ENCODE peak calls at places on chromosomes 6 and 20, in six cellular contexts. One of them, this sample, is unnamed.

GRCh38 chr6:5511924-5512323 is 250.6 kb downstream of the FARS2 start:
- DNase-seq in MM.1S: no peak
- DNase-seq in PC-3: peak; percentile 76
- DNase-seq in sigmoid colon: no peak
- DNase-seq in A549: no peak
- DNase-seq in OCI-LY7: no peak
- DNase-seq in this sample: peak; percentile 47

GRCh38 chr20:63696311-63696627 is 183 bp upstream of the TNFRSF6B start:
- DNase-seq in MM.1S: no peak
- DNase-seq in PC-3: peak; percentile 61
- DNase-seq in sigmoid colon: peak; percentile 66
- DNase-seq in A549: no peak
- DNase-seq in OCI-LY7: peak; percentile 20
- DNase-seq in this sample: no peak

GRCh38 chr20:44215125-44215524 is 4.6 kb upstream of the OSER1 start:
- DNase-seq in MM.1S: peak; percentile 72
- DNase-seq in PC-3: peak; percentile 84
- DNase-seq in sigmoid colon: peak; percentile 74
- DNase-seq in A549: peak; percentile 77
- DNase-seq in OCI-LY7: peak; percentile 72
- DNase-seq in this sample: peak; percentile 74

GRCh38 chr6:114258376-114258775 is 84.4 kb downstream of the HS3ST5 start:
- DNase-seq in MM.1S: no peak
- DNase-seq in PC-3: no peak
- DNase-seq in sigmoid colon: no peak
- DNase-seq in A549: no peak
- DNase-seq in OCI-LY7: no peak
- DNase-seq in this sample: no peak

GRCh38 chr20:33328157-33328556 is 45.1 kb downstream of the BPIFB1 start:
- DNase-seq in MM.1S: no peak
- DNase-seq in PC-3: no peak
- DNase-seq in sigmoid colon: no peak
- DNase-seq in A549: no peak
- DNase-seq in OCI-LY7: no peak
- DNase-seq in this sample: no peak

GRCh38 chr20:56773731-56774130 is 144.6 kb downstream of the TFAP2C start:
- DNase-seq in MM.1S: no peak
- DNase-seq in PC-3: no peak
- DNase-seq in sigmoid colon: no peak
- DNase-seq in A549: no peak
- DNase-seq in OCI-LY7: no peak
- DNase-seq in this sample: no peak

GRCh38 chr20:17868146-17868545 is 100.4 kb downstream of the SNX5 start:
- DNase-seq in MM.1S: no peak
- DNase-seq in PC-3: no peak
- DNase-seq in sigmoid colon: no peak
- DNase-seq in A549: no peak
- DNase-seq in OCI-LY7: no peak
- DNase-seq in this sample: no peak

GRCh38 chr6:151351731-151352130 is 39.6 kb downstream of the ZBTB2 start:
- DNase-seq in MM.1S: no peak
- DNase-seq in PC-3: no peak
- DNase-seq in sigmoid colon: no peak
- DNase-seq in A549: no peak
- DNase-seq in OCI-LY7: no peak
- DNase-seq in this sample: no peak

GRCh38 chr6:13504611-13505344 is 17.4 kb upstream of the GFOD1 start:
- DNase-seq in MM.1S: no peak
- DNase-seq in PC-3: no peak
- DNase-seq in sigmoid colon: no peak
- DNase-seq in A549: no peak
- DNase-seq in OCI-LY7: no peak
- DNase-seq in this sample: no peak

GRCh38 chr6:49328051-49328450 is 135.0 kb downstream of the MMUT start:
- DNase-seq in MM.1S: no peak
- DNase-seq in PC-3: no peak
- DNase-seq in sigmoid colon: no peak
- DNase-seq in A549: no peak
- DNase-seq in OCI-LY7: no peak
- DNase-seq in this sample: no peak

GRCh38 chr6:134060491-134061106 is 8.2 kb upstream of the SLC2A12 start:
- DNase-seq in MM.1S: no peak
- DNase-seq in PC-3: peak; percentile 74
- DNase-seq in sigmoid colon: no peak
- DNase-seq in A549: peak; percentile 23
- DNase-seq in OCI-LY7: no peak
- DNase-seq in this sample: no peak

GRCh38 chr6:27592107-27592480 is 119.2 kb upstream of the ZNF184 start:
- DNase-seq in MM.1S: no peak
- DNase-seq in PC-3: no peak
- DNase-seq in sigmoid colon: no peak
- DNase-seq in A549: peak; percentile 51
- DNase-seq in OCI-LY7: no peak
- DNase-seq in this sample: peak; percentile 55

GRCh38 chr6:73047801-73048200 is 177.5 kb downstream of the KHDC1L start:
- DNase-seq in MM.1S: no peak
- DNase-seq in PC-3: no peak
- DNase-seq in sigmoid colon: no peak
- DNase-seq in A549: no peak
- DNase-seq in OCI-LY7: no peak
- DNase-seq in this sample: no peak

GRCh38 chr6:132067286-132067685 is 116.1 kb upstream of the CCN2 start:
- DNase-seq in MM.1S: no peak
- DNase-seq in PC-3: no peak
- DNase-seq in sigmoid colon: no peak
- DNase-seq in A549: no peak
- DNase-seq in OCI-LY7: no peak
- DNase-seq in this sample: peak; percentile 14

GRCh38 chr20:56373942-56374341 is 15.2 kb downstream of the FAM210B start:
- DNase-seq in MM.1S: no peak
- DNase-seq in PC-3: peak; percentile 96
- DNase-seq in sigmoid colon: no peak
- DNase-seq in A549: peak; percentile 72
- DNase-seq in OCI-LY7: no peak
- DNase-seq in this sample: peak; percentile 41

GRCh38 chr6:44538841-44539240 is 151.3 kb downstream of the CDC5L start:
- DNase-seq in MM.1S: no peak
- DNase-seq in PC-3: no peak
- DNase-seq in sigmoid colon: no peak
- DNase-seq in A549: no peak
- DNase-seq in OCI-LY7: no peak
- DNase-seq in this sample: no peak

GRCh38 chr6:16706029-16706428 is 55.2 kb downstream of the ATXN1 start:
- DNase-seq in MM.1S: no peak
- DNase-seq in PC-3: peak; percentile 20
- DNase-seq in sigmoid colon: no peak
- DNase-seq in A549: no peak
- DNase-seq in OCI-LY7: no peak
- DNase-seq in this sample: no peak

GRCh38 chr20:48716086-48716485 is 111.7 kb downstream of the PREX1 start:
- DNase-seq in MM.1S: no peak
- DNase-seq in PC-3: no peak
- DNase-seq in sigmoid colon: no peak
- DNase-seq in A549: no peak
- DNase-seq in OCI-LY7: no peak
- DNase-seq in this sample: no peak

GRCh38 chr6:126170875-126171489 is 168.9 kb upstream of the CENPW start:
- DNase-seq in MM.1S: peak; percentile 46
- DNase-seq in PC-3: peak; percentile 59
- DNase-seq in sigmoid colon: no peak
- DNase-seq in A549: peak; percentile 39
- DNase-seq in OCI-LY7: peak; percentile 61
- DNase-seq in this sample: peak; percentile 56

GRCh38 chr20:62123450-62124118 is 1.3 kb downstream of the LSM14B start:
- DNase-seq in MM.1S: no peak
- DNase-seq in PC-3: no peak
- DNase-seq in sigmoid colon: no peak
- DNase-seq in A549: no peak
- DNase-seq in OCI-LY7: no peak
- DNase-seq in this sample: peak; percentile 65

DNA sequence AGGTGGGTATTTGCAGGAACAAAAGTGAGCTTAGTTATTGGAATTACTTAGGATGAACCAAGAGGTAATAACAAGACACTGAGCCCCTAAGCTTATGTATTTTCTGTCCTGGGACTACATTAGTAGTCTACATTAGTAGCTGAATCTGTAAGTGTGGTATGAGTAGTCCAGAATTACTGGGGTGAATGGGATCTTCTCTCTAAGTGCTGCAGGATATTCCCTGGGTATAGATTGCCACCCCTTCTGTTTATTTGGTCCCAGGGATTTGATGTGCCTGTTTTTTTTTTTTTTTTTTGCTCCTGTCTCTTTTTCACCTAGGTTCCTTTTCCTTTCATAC is 5.9 kb downstream of the CD2AP start:
- DNase-seq in MM.1S: no peak
- DNase-seq in PC-3: no peak
- DNase-seq in sigmoid colon: no peak
- DNase-seq in A549: no peak
- DNase-seq in OCI-LY7: no peak
- DNase-seq in this sample: no peak
- H3K27ac ChIP-seq in MM.1S: no peak overlapping the region
- H3K27ac ChIP-seq in PC-3: peak overlapping the region; percentile 62
- H3K27ac ChIP-seq in sigmoid colon: no peak overlapping the region
- H3K27ac ChIP-seq in A549: peak overlapping the region; percentile 65
- H3K27ac ChIP-seq in OCI-LY7: peak overlapping the region; percentile 4
- H3K27ac ChIP-seq in this sample: no peak overlapping the region

GRCh38 chr6:142369266-142369665 is 67.5 kb downstream of the ADGRG6 start:
- DNase-seq in MM.1S: no peak
- DNase-seq in PC-3: no peak
- DNase-seq in sigmoid colon: no peak
- DNase-seq in A549: no peak
- DNase-seq in OCI-LY7: no peak
- DNase-seq in this sample: no peak
- H3K4me1 ChIP-seq in MM.1S: no peaks in the 10 kb centered on the region
- H3K4me1 ChIP-seq in PC-3: peaks cover 32% of the 10 kb centered on the region
- H3K4me1 ChIP-seq in sigmoid colon: no peaks in the 10 kb centered on the region
- H3K4me1 ChIP-seq in A549: peaks cover 70% of the 10 kb centered on the region
- H3K4me1 ChIP-seq in OCI-LY7: no peaks in the 10 kb centered on the region
- H3K4me1 ChIP-seq in this sample: no peaks in the 10 kb centered on the region

DNA sequence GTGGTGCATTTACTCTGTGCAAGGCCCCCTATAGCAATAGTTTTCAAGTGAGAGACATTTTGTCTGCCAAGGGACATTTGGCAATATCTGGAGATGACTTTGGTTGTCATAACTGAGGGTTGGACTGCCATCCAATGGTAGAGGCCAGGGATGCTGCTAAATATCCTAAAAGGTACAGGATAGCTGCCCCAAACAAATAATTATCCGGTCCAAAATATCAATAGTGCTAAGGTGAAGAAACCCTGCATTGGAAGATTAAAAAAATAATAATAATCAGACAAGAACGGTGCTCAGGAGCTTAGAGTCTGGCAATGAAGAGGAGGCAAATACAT is 11.3 kb upstream of the FILIP1 start:
- DNase-seq in MM.1S: no peak
- DNase-seq in PC-3: no peak
- DNase-seq in sigmoid colon: no peak
- DNase-seq in A549: no peak
- DNase-seq in OCI-LY7: no peak
- DNase-seq in this sample: peak; percentile 38
- TF ChIP-seq CTCF in MM.1S: peak; percentile 7
- TF ChIP-seq CTCF in PC-3: peak; percentile 29
- TF ChIP-seq CTCF in sigmoid colon: no peak
- TF ChIP-seq CTCF in A549: no peak
- TF ChIP-seq CTCF in OCI-LY7: no peak
- TF ChIP-seq CTCF in this sample: peak; percentile 52

DNA sequence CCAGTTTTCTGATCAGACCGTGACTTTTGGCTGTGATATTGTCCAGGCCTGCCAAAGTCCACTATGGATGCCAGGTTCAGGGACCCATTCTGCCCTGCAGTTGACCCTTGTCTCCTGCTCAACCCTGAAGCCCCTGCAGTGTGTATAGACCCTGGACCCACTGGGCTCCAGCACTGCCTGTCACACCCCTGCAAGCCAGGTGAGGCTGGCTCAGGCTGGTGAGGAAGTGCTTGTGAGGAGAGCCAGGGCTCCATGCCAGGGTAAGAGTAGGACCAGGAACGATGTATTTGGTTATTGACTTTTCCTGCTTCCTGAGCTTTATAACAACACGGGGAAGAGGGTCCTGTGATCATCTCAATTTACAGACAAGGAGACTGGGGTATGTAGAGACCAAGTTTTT is 19.1 kb upstream of the CD93 start:
- DNase-seq in MM.1S: no peak
- DNase-seq in PC-3: no peak
- DNase-seq in sigmoid colon: no peak
- DNase-seq in A549: no peak
- DNase-seq in OCI-LY7: no peak
- DNase-seq in this sample: no peak
- H3K27ac ChIP-seq in MM.1S: no peak overlapping the region
- H3K27ac ChIP-seq in PC-3: no peak overlapping the region
- H3K27ac ChIP-seq in sigmoid colon: no peak overlapping the region
- H3K27ac ChIP-seq in A549: no peak overlapping the region
- H3K27ac ChIP-seq in OCI-LY7: no peak overlapping the region
- H3K27ac ChIP-seq in this sample: no peak overlapping the region

GRCh38 chr6:130215526-130215925 is 7.2 kb downstream of the SAMD3 start:
- DNase-seq in MM.1S: peak; percentile 35
- DNase-seq in PC-3: no peak
- DNase-seq in sigmoid colon: no peak
- DNase-seq in A549: no peak
- DNase-seq in OCI-LY7: no peak
- DNase-seq in this sample: no peak

GRCh38 chr6:130222775-130223174 is at the start of gene SAMD3:
- DNase-seq in MM.1S: no peak
- DNase-seq in PC-3: no peak
- DNase-seq in sigmoid colon: no peak
- DNase-seq in A549: no peak
- DNase-seq in OCI-LY7: no peak
- DNase-seq in this sample: no peak

GRCh38 chr6:130216630-130217029 is 6.1 kb downstream of the SAMD3 start:
- DNase-seq in MM.1S: no peak
- DNase-seq in PC-3: no peak
- DNase-seq in sigmoid colon: no peak
- DNase-seq in A549: no peak
- DNase-seq in OCI-LY7: no peak
- DNase-seq in this sample: no peak

GRCh38 chr6:130223508-130223907 is 757 bp upstream of the SAMD3 start:
- DNase-seq in MM.1S: peak; percentile 15
- DNase-seq in PC-3: no peak
- DNase-seq in sigmoid colon: no peak
- DNase-seq in A549: no peak
- DNase-seq in OCI-LY7: peak; percentile 22
- DNase-seq in this sample: no peak

DNA sequence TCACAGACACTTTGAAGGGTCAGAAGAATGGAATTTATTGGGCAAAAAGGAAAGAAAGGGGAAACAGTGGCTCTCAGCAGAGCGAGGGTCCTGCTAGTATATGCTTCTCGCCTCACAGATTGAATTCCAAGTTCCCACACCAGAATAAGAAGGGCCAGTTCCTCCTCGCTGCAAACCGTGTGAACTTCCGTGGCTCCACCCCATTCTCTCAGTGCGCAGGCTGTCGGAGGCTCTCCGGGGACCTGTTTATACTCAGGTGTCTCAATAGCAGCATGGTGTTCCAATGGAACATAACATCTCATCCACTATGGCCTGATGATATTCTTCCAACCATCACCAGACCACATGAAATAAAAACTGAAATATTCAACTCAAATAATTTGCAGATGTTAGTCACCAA is 4.6 kb downstream of the SAMD3 start:
- DNase-seq in MM.1S: no peak
- DNase-seq in PC-3: no peak
- DNase-seq in sigmoid colon: no peak
- DNase-seq in A549: no peak
- DNase-seq in OCI-LY7: no peak
- DNase-seq in this sample: no peak
- H3K4me1 ChIP-seq in MM.1S: peaks cover 11% of the 10 kb centered on the region
- H3K4me1 ChIP-seq in PC-3: no peaks in the 10 kb centered on the region
- H3K4me1 ChIP-seq in sigmoid colon: no peaks in the 10 kb centered on the region
- H3K4me1 ChIP-seq in A549: no peaks in the 10 kb centered on the region
- H3K4me1 ChIP-seq in OCI-LY7: no peaks in the 10 kb centered on the region
- H3K4me1 ChIP-seq in this sample: no peaks in the 10 kb centered on the region